ENCODE peak calls at places on chromosomes 6 and 20, in seven cellular contexts. O is body of pancreas, Z is IMR-90, I is HCT116, G is suprapubic skin, C is endothelial cell of umbilical vein, A is breast epithelium. S is an unnamed sample. For H3K4me1 and H3K36me3, the result is how much of the 10 kb centered on the place peaks cover.

GRCh38 chr20:63750807-63751470 is 11.4 kb downstream of the SLC2A4RG start:
- DNase-seq in O (no peak), Z (no peak), I (no peak), G (no peak), C (no peak), A (no peak), S (no peak)

GRCh38 chr6:139080255-139080920 is 51.8 kb downstream of the ABRACL start:
- DNase-seq in O (no peak), Z (no peak), I (no peak), G (no peak), C (no peak), A (no peak), S (no peak)

GRCh38 chr20:6407163-6407562 is 284.3 kb upstream of the FERMT1 start:
- DNase-seq in O (no peak), Z (peak), I (no peak), G (no peak), C (no peak), A (no peak), S (no peak)

GRCh38 chr6:68473433-68474210 is 161.5 kb upstream of the ADGRB3 start:
- DNase-seq in O (no peak), Z (no peak), I (no peak), G (no peak), C (no peak), A (no peak), S (no peak)

GRCh38 chr6:159989882-159990480 is 21.1 kb downstream of the IGF2R start:
- DNase-seq in O (no peak), Z (peak), I (no peak), G (no peak), C (no peak), A (no peak), S (no peak)

GRCh38 chr6:107629545-107630147 is 139.7 kb downstream of the SOBP start:
- DNase-seq in O (no peak), Z (peak), I (no peak), G (no peak), C (peak), A (no peak), S (no peak)

GRCh38 chr6:147177286-147177685 is 26.9 kb upstream of the STXBP5 start:
- DNase-seq in O (no peak), Z (peak), I (no peak), G (no peak), C (no peak), A (no peak), S (no peak)

GRCh38 chr20:34529742-34530141 is 13.5 kb downstream of the DYNLRB1 start:
- DNase-seq in O (no peak), Z (no peak), I (no peak), G (peak), C (no peak), A (no peak), S (no peak)

GRCh38 chr6:24775520-24776058 is 852 bp downstream of the GMNN start:
- DNase-seq in O (peak), Z (peak), I (no peak), G (no peak), C (no peak), A (no peak), S (no peak)

GRCh38 chr6:17599885-17600526 is at the start of gene FAM8A1:
- DNase-seq in O (peak), Z (peak), I (peak), G (peak), C (peak), A (peak), S (peak)

GRCh38 chr20:49913399-49914047 is 1.8 kb downstream of the SPATA2 start:
- DNase-seq in O (no peak), Z (peak), I (no peak), G (no peak), C (no peak), A (no peak), S (no peak)

GRCh38 chr6:167565884-167566491 is 241.1 kb downstream of the TTLL2 start:
- DNase-seq in O (peak), Z (no peak), I (no peak), G (no peak), C (no peak), A (peak), S (peak)

GRCh38 chr20:61560361-61560853 is 308.3 kb downstream of the CDH4 start:
- DNase-seq in O (peak), Z (peak), I (no peak), G (no peak), C (no peak), A (no peak), S (no peak)

GRCh38 chr20:53413188-53413631 is 180.4 kb downstream of the ZNF217 start:
- DNase-seq in O (peak), Z (no peak), I (peak), G (no peak), C (no peak), A (no peak), S (no peak)

GRCh38 chr6:53417141-53417540 is 68.4 kb upstream of the ELOVL5 start:
- DNase-seq in O (no peak), Z (no peak), I (no peak), G (no peak), C (no peak), A (no peak), S (no peak)

GRCh38 chr6:130020106-130020851 is 1.9 kb downstream of the L3MBTL3 start:
- DNase-seq in O (peak), Z (no peak), I (no peak), G (peak), C (peak), A (no peak), S (peak)

GRCh38 chr6:151891524-151891923 is 84.0 kb downstream of the ESR1 start:
- DNase-seq in O (no peak), Z (no peak), I (no peak), G (no peak), C (peak), A (no peak), S (no peak)

GRCh38 chr6:112338310-112338709 is 8.8 kb upstream of the RFPL4B start:
- DNase-seq in O (no peak), Z (no peak), I (no peak), G (no peak), C (no peak), A (no peak), S (no peak)

GRCh38 chr20:37526238-37526838 is 1.3 kb downstream of the BLCAP start:
- DNase-seq in O (peak), Z (peak), I (no peak), G (no peak), C (peak), A (peak), S (no peak)

GRCh38 chr20:25250508-25250907 is 2.6 kb downstream of the PYGB start:
- DNase-seq in O (no peak), Z (peak), I (no peak), G (no peak), C (no peak), A (peak), S (no peak)

GRCh38 chr6:25927721-25928359 is 2.7 kb downstream of the SLC17A2 start:
- DNase-seq in O (no peak), Z (peak), I (no peak), G (no peak), C (no peak), A (no peak), S (no peak)

GRCh38 chr6:113328886-113329381 is 528.2 kb upstream of the MARCKS start:
- DNase-seq in O (no peak), Z (peak), I (no peak), G (no peak), C (no peak), A (no peak), S (no peak)

GRCh38 chr6:90397929-90398674 is 101.5 kb upstream of the BACH2 start:
- DNase-seq in O (peak), Z (peak), I (no peak), G (no peak), C (peak), A (no peak), S (no peak)

GRCh38 chr6:11908706-11909105 is 103.4 kb upstream of the HIVEP1 start:
- DNase-seq in O (no peak), Z (no peak), I (no peak), G (no peak), C (no peak), A (no peak), S (no peak)

GRCh38 chr6:42163941-42164340 is 9.2 kb upstream of the GUCA1A start:
- DNase-seq in O (no peak), Z (peak), I (no peak), G (no peak), C (no peak), A (no peak), S (no peak)

GRCh38 chr6:69005194-69005593 is 370.1 kb downstream of the ADGRB3 start:
- DNase-seq in O (no peak), Z (no peak), I (no peak), G (no peak), C (no peak), A (no peak), S (no peak)

GRCh38 chr6:168437751-168438150 is 3.2 kb upstream of the SMOC2 start:
- DNase-seq in O (no peak), Z (no peak), I (no peak), G (no peak), C (no peak), A (no peak), S (no peak)

DNA sequence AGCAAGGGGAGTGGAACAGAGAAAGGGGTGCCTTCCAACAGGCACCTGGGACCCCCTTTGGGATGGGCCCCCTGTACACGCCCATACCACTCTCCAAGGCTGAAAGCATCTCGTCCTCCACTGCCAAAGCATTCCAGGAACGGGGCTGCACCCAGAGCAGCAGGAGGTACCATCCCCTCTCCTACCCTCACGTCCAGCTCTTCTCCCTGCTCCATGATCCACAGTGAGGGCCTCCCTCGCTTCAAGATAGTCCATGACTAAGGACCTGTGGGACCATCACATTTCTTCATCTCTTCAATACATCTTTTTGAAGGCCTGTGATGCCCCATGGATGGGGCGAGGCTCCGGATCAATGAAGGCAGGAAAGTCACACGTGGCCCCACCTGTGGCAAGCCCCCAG is 209.9 kb downstream of the ANKRD60 start:
- DNase-seq in O (no peak), Z (no peak), I (no peak), G (no peak), C (no peak), A (no peak), S (no peak)
- H3K4me1 ChIP-seq in O (half or more), Z (under half), I (under half), G (under half), C (under half), A (under half), S (under half)

GRCh38 chr6:7589221-7589620 is 777 bp upstream of the SNRNP48 start:
- DNase-seq in O (no peak), Z (no peak), I (no peak), G (no peak), C (no peak), A (no peak), S (no peak)

GRCh38 chr6:7590918-7591302 is 912 bp downstream of the SNRNP48 start:
- DNase-seq in O (peak), Z (peak), I (no peak), G (no peak), C (peak), A (no peak), S (no peak)

GRCh38 chr6:7587631-7588100 is 2.3 kb upstream of the SNRNP48 start:
- DNase-seq in O (no peak), Z (peak), I (no peak), G (no peak), C (peak), A (no peak), S (no peak)

GRCh38 chr6:7591770-7592169 is 1.8 kb downstream of the SNRNP48 start:
- DNase-seq in O (no peak), Z (no peak), I (no peak), G (no peak), C (no peak), A (no peak), S (no peak)

DNA sequence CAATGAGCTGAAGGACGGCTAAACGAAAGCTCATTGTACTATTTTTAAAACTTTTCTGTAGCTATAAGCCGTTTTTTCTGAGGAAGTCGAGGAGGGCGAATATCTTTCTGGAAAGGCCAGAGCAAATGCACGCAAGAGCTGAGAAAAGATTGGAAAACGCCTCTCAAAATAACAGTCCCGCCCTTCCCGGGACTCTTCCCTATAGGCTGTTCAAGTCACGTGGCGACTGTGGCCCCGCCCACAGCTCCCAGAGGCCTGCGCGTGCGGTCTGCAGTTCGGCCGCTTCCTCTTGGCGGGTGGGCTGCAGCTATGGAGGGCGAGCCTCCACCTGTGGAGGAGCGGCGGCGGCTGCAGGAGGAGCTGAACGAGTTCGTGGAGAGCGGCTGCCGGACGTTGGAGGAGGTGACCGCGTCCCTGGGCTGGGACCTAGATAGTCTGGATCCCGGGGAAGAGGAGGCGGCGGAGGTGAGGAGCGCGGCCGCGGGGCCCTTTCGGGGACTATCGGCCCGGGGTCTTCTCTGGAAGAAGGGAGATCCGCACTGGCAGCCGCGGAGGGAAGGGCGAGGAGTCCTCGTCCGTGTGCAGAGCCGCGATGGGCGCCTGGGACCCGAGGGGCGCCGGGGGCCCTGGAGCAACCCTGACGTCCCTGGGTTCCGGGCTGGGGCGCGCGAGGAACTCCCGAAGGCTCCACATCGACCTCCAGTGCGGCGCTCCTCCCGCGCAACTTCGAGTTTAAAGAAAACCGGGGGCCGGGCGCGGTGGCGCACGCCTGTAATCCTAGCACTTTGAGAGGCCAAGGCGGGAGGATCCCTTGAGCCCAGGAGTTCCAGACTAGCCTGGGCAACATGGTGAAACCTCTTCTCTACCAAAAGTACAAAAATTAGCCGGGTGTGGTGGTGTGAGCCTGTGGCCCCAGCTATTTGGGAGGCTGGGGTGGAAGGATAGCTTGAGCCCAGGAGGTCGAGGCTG is at the start of gene SNRNP48:
- DNase-seq in O (peak), Z (peak), I (peak), G (peak), C (peak), A (peak), S (peak)
- TF ChIP-seq POLR2A in O (peak), Z (no peak), I (peak), G (peak), C (peak), A (peak), S (peak)

DNA sequence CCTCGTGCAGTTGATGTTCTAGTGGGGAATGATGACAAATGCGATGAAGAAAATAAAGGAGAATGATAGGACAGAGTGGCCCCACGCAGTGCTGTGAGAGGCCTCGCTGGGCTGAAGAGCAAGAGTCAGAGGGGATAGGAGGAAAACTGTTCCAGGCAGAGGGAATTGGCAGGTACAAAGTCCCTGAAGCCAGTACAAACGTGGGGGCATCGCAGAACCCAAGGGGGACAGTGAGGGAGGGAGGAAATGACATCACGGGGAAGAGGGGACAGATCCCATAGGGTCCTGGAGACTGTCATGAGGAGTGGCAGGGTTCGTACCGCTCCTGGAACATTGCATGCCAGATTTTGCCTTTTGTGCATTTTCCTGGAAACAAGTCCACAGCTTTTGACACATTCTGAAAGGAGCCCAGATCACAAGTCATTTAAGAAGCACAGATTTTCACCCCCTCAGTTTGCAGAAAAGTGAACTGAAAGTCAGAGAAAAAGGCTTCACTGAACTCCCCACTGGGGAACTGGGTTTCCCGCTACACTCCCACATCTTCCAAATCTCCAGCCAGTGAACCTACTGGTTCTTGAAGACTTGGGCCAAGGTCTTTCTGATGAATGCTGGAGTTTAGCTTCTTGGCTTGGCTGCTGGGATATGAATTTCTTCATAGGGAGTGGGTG is 77.0 kb downstream of the SULF2 start:
- DNase-seq in O (no peak), Z (no peak), I (no peak), G (no peak), C (no peak), A (no peak), S (no peak)
- H3K36me3 ChIP-seq in O (under half), Z (under half), I (under half), G (under half), C (under half), A (under half), S (under half)

GRCh38 chr6:108673153-108673552 is 112.4 kb downstream of the FOXO3 start:
- DNase-seq in O (no peak), Z (no peak), I (no peak), G (no peak), C (no peak), A (no peak), S (no peak)
- H3K4me1 ChIP-seq in O (half or more), Z (under half), I (under half), G (half or more), C (under half), A (under half), S (half or more)

GRCh38 chr6:157170535-157170934 is 152.8 kb downstream of the TMEM242 start:
- DNase-seq in O (no peak), Z (no peak), I (no peak), G (no peak), C (no peak), A (no peak), S (no peak)
- TF ChIP-seq POLR2A in O (no peak), Z (no peak), I (no peak), G (no peak), C (no peak), A (no peak), S (no peak)

GRCh38 chr6:118918326-118918725 is 16.6 kb downstream of the MCM9 start:
- DNase-seq in O (no peak), Z (peak), I (no peak), G (no peak), C (no peak), A (no peak), S (no peak)
- H3K36me3 ChIP-seq in O (under half), Z (under half), I (under half), G (half or more), C (under half), A (under half), S (under half)

DNA sequence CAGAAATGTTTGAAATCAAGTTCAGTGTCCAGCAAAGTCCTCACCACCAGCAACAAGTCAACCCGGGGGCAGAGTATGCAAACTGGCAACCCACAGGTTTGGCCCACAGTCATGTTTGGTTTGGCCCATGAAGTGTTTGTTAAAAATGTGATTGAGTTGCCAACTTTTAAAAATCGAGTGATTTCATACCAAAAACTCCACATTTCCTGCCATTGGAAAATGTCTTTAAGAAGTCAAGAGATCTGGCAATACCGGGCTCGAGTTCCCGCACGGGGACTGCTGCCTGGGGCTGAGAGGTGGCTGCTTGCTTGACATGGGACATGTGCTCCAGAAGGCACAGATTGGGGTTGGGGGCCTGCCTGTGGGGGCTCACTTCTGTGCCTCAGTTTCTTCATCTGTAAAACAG is 36.1 kb downstream of the PREX1 start:
- DNase-seq in O (peak), Z (peak), I (no peak), G (no peak), C (peak), A (no peak), S (no peak)
- H3K4me1 ChIP-seq in O (under half), Z (under half), I (under half), G (under half), C (under half), A (under half), S (under half)

S was measured in tibial nerve.